ENCODE peak calls at places on chromosome 22, in ten cellular contexts. L, U, M, O, W, T, E, J, K and N are unnamed samples.
A peak's percentile ranks its signal among the peaks of the same experiment; 100 is the strongest.

GRCh38 chr22:42269407-42270177 is 861 bp downstream of the TCF20 start:
- DNase-seq in K (peak; percentile 73), T (peak; percentile 84), E (peak; percentile 82), L (peak; percentile 67), U (peak; percentile 80), J (peak; percentile 64), O (no peak), M (peak; percentile 83), W (peak; percentile 72), N (peak; percentile 12)

GRCh38 chr22:23549198-23549595 is 30.9 kb downstream of the IGLL1 start:
- DNase-seq in O (no peak), M (no peak), W (no peak), U (no peak), K (peak; percentile 37), E (no peak), L (no peak), T (no peak), J (no peak), N (no peak)

GRCh38 chr22:20866716-20867115 is 7.9 kb downstream of the SNAP29 start:
- DNase-seq in U (no peak), O (peak; percentile 28), T (no peak), J (no peak), L (no peak), M (no peak), K (no peak), W (no peak), E (no peak), N (no peak)

GRCh38 chr22:27011131-27011530 is 353.7 kb downstream of the MIAT start:
- DNase-seq in K (no peak), U (no peak), J (no peak), E (no peak), L (no peak), T (no peak), W (no peak), O (no peak), M (no peak), N (no peak)

GRCh38 chr22:19880786-19881569 is 26.3 kb upstream of the GNB1L start:
- DNase-seq in U (no peak), O (peak; percentile 94), L (peak; percentile 96), E (no peak), M (no peak), K (peak; percentile 74), T (no peak), J (peak; percentile 94), W (no peak), N (peak; percentile 9)

GRCh38 chr22:30591191-30591587 is 521 bp downstream of the PES1 start:
- DNase-seq in L (no peak), J (no peak), U (no peak), K (no peak), W (no peak), E (no peak), M (no peak), T (no peak), O (peak; percentile 56), N (no peak)

GRCh38 chr22:26357813-26358212 is 71.2 kb upstream of the ASPHD2 start:
- DNase-seq in W (no peak), J (no peak), T (no peak), E (no peak), O (no peak), K (no peak), L (no peak), M (no peak), U (no peak), N (no peak)

GRCh38 chr22:39502789-39503464 is 837 bp downstream of the MIEF1 start:
- DNase-seq in W (no peak), K (no peak), J (no peak), M (no peak), E (no peak), L (no peak), U (no peak), T (no peak), O (peak; percentile 41), N (no peak)

DNA sequence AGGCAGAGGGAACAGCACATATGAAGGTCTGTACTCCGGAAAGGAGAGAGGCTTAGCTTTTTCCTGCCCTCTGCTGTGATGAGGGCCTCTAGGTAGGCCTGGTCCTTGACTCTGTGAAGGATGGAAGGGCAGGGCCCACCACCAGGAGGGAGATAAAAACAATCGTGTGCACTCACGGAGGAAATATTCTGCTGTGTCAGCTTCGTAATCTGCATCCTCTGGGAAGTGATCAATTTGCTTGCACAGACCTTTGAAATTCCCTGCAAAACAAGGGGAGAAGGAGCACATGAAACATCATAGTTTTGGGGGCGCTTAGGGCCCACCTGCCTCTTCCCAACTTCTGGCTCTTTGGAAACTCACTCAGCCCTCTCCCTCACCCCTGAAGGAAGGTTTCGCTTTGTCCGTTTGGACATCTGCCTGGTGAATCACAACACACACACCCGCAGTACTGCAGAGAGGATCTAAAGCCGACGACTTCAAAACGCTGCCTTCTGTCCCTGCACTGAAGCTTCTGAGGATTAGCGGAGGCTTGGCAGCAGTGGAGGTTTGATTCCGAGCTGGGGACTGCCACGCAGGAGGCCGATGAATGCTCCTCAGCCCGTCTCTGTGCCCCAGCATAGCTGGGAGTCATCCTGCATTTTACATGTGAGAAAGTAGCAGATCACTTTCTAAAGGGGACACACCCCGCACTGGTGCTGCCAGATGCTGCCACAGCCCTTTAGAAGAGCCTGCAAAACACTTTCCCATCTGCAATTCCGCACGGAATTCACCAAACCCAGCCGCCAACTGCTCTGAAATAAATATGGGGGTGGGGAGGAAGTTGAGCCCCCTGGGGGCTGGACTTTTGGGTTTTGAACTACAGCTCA is 58.6 kb upstream of the EIF3D start:
- DNase-seq in L (no peak), M (no peak), E (no peak), T (no peak), U (no peak), O (peak; percentile 67), J (no peak), K (no peak), W (no peak), N (no peak)
- H3K4me3 ChIP-seq in L (no peak overlapping the region), M (no peak overlapping the region), E (no peak overlapping the region), T (no peak overlapping the region), U (no peak overlapping the region), O (peak overlapping the region; percentile 6), J (no peak overlapping the region), K (peak overlapping the region; percentile 21), W (no peak overlapping the region), N (no peak overlapping the region)

GRCh38 chr22:50293441-50294318 is 13.8 kb downstream of the PLXNB2 start:
- DNase-seq in J (peak; percentile 62), O (peak; percentile 60), E (no peak), L (peak; percentile 87), U (peak; percentile 94), W (peak; percentile 71), M (peak; percentile 93), T (peak; percentile 85), K (no peak), N (no peak)
- TF ChIP-seq POLR2A in J (no peak), O (no peak), E (peak; percentile 65), L (peak; percentile 72), U (peak; percentile 34), W (no peak), M (peak; percentile 70), T (peak; percentile 54), K (no peak), N (no peak)

GRCh38 chr22:43827336-43827735 is 15.2 kb upstream of the EFCAB6 start:
- DNase-seq in U (no peak), L (no peak), O (no peak), T (no peak), W (no peak), K (no peak), J (no peak), M (no peak), E (no peak), N (no peak)

GRCh38 chr22:43825651-43826050 is 13.5 kb upstream of the EFCAB6 start:
- DNase-seq in M (no peak), W (no peak), J (no peak), O (no peak), T (no peak), L (no peak), K (no peak), E (no peak), U (peak; percentile 0), N (no peak)

GRCh38 chr22:43824724-43825485 is 12.8 kb upstream of the EFCAB6 start:
- DNase-seq in K (no peak), O (no peak), W (no peak), L (no peak), J (no peak), M (no peak), T (no peak), U (peak; percentile 17), E (no peak), N (no peak)

GRCh38 chr22:43827926-43828710 is 16.0 kb upstream of the EFCAB6 start:
- DNase-seq in E (no peak), T (no peak), K (peak; percentile 52), U (peak; percentile 8), L (no peak), W (no peak), M (no peak), O (no peak), J (peak; percentile 12), N (no peak)

DNA sequence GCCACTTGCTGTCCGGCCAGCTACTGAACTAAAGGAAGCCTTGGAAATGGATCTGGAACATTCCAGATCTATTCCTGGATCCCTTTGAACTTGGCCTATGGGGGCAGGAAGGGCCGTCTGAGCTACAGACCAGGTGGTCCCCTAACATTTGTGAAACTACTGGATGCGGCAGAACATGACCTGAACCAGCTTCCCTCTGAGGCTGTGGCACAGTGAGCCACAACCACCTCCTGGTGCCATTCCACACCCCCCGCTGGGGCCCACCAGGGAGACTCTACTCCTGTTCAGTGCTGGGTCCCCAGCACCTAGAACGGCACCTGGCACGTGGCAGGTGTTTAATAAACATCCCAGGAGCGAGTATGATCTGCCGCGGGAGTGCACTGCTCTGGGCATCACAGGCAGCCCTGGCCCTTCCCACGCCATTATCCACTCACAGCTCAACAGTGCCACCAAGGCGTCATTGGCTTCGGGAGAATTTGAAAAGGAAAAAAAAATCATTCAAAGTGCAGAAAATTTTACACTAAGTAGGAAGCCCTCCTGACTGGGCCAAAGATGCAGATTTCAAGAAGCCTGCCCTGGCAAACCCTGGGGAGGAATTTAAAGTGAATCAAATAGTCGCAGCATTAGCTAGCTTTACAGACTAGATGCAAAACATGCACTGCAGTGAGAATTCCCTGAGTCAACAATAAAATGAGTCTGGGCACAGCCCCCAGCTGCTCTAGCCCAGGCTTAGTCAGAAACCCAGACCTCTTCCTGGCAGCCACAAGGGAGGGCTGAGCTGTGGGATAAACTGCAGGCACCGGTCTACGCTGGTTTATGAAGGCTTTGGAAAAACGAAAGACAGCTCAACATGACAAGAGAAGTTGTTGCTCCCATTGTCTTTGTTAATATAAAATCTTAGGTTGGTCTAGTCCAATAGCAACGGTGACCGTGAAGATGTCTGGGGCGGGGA is 14.3 kb upstream of the EFCAB6 start:
- DNase-seq in T (no peak), W (no peak), U (peak; percentile 41), J (peak; percentile 46), K (no peak), O (peak; percentile 81), L (no peak), E (no peak), M (no peak), N (no peak)
- H3K4me3 ChIP-seq in T (no peak overlapping the region), W (no peak overlapping the region), U (no peak overlapping the region), J (no peak overlapping the region), K (peak overlapping the region; percentile 21), O (no peak overlapping the region), L (no peak overlapping the region), E (no peak overlapping the region), M (no peak overlapping the region), N (no peak overlapping the region)

DNA sequence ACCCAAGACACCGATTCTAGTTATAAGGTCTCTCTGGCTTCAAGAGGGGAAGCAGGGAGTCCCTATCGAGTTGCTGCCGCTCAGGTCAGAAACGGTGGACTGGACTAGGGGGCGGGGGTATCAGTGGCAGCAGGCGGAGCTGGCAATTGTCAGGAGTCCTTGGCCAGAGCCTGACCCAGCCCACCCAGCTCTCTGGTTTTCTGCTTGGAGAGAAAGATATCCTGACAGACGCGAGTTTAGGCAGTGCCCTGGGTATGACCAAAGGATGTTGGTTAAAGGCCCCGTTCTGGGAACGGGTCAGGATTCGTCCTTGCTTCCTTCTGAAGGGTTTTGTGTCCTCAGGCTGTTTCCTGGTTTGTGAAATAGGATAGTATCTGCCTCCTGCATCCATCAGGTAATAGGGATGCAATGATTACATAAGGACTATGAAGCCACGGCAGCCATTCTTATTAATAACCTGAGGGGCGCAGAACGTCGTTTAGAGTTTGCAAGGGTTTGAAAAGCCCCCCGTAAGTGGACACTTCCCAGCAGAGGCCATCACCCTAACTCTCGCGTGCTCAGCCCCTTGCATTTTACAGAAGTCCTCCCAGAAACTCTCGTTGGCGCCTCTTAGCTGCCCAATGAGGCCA is 700 bp upstream of the DEPDC5 start:
- DNase-seq in W (peak; percentile 6), O (no peak), M (peak; percentile 58), E (no peak), L (peak; percentile 87), T (peak; percentile 18), J (peak; percentile 5), U (peak; percentile 31), K (peak; percentile 70), N (peak; percentile 3)
- TF ChIP-seq POLR2A in W (no peak), O (no peak), M (no peak), E (no peak), L (peak; percentile 53), T (no peak), J (no peak), U (no peak), K (no peak), N (no peak)